ENCODE peak calls at places on chromosomes 3 and 15, in four cellular contexts. B, E, L and M are unnamed samples. For H3K9me3, the result is how much of the 10 kb centered on the place peaks cover.

GRCh38 chr3:57017481-57017880 is 43.0 kb upstream of the SPATA12 start:
- DNase-seq in B (peak), E (no peak), L (no peak), M (no peak)

GRCh38 chr3:148953094-148953493 is 38.2 kb upstream of the GYG1 start:
- DNase-seq in B (peak), E (no peak), L (no peak), M (no peak)

GRCh38 chr15:38746211-38746610 is 181.6 kb upstream of the RASGRP1 start:
- DNase-seq in B (no peak), E (no peak), L (no peak), M (no peak)

GRCh38 chr15:81146006-81146405 is 11.9 kb downstream of the CFAP161 start:
- DNase-seq in B (no peak), E (no peak), L (no peak), M (no peak)

GRCh38 chr15:61917457-61917856 is 142.8 kb downstream of the VPS13C start:
- DNase-seq in B (no peak), E (no peak), L (no peak), M (no peak)

GRCh38 chr15:40344631-40345120 is 3.9 kb upstream of the CCDC9B start:
- DNase-seq in B (peak), E (peak), L (peak), M (peak)

GRCh38 chr15:63752075-63752684 is 81.6 kb downstream of the HERC1 start:
- DNase-seq in B (peak), E (peak), L (peak), M (peak)

GRCh38 chr3:99458013-99458412 is 180.4 kb upstream of the COL8A1 start:
- DNase-seq in B (no peak), E (no peak), L (no peak), M (no peak)

GRCh38 chr3:142896201-142896755 is 7.4 kb upstream of the PCOLCE2 start:
- DNase-seq in B (peak), E (no peak), L (no peak), M (no peak)

GRCh38 chr3:134312873-134313838 is 61.1 kb downstream of the AMOTL2 start:
- DNase-seq in B (peak), E (peak), L (no peak), M (peak)
- TF ChIP-seq CTCF in B (peak), E (peak), L (no peak), M (peak)

GRCh38 chr3:71138410-71138809 is 445.1 kb downstream of the FOXP1 start:
- DNase-seq in B (no peak), E (no peak), L (no peak), M (no peak)

GRCh38 chr3:71140477-71140876 is 443.1 kb downstream of the FOXP1 start:
- DNase-seq in B (no peak), E (no peak), L (no peak), M (no peak)

GRCh38 chr3:71135373-71136088 is 448.0 kb downstream of the FOXP1 start:
- DNase-seq in B (no peak), E (no peak), L (no peak), M (no peak)

GRCh38 chr3:71142440-71143161 is 440.9 kb downstream of the FOXP1 start:
- DNase-seq in B (no peak), E (no peak), L (no peak), M (peak)

GRCh38 chr3:71139501-71139900 is 444.0 kb downstream of the FOXP1 start:
- DNase-seq in B (no peak), E (no peak), L (no peak), M (no peak)
- TF ChIP-seq EZH2phosphoT487 in B (no peak), E (no peak), L (no peak), M (no peak)

DNA sequence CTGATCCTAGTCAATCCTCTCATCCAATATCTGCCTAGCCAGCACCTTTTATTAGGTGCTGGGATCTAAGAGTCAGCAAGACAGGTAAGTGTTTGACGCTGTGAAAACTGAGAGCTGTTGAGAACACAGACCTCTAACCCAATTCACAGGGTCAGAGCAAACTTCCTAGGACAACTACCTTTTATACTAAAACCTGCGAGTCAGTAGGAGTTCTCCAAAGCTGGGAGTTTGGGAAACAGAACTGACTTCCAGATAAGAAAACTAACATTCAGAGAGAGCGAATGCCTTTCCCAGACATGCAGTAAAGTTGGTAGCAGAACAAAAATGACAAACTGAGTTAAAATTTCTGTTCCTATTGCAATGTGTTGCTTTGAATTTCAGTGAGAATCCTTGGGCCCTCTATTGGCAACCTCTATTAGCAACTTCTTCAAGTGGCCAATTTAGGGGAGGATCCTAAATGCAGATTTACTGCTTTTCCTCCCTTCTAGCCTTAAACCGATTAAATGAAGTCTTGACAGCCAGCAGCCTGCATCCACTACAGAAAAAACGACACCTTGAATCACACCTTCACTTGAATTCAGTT is 11.3 kb downstream of the NR2E3 start:
- DNase-seq in B (no peak), E (no peak), L (no peak), M (no peak)
- H3K9me3 ChIP-seq in B (under half), E (under half), L (under half), M (under half)

GRCh38 chr3:97969541-97969940 is 2.7 kb downstream of the RIOX2 start:
- DNase-seq in B (no peak), E (no peak), L (no peak), M (no peak)

GRCh38 chr3:97970929-97971460 is 1.2 kb downstream of the RIOX2 start:
- DNase-seq in B (no peak), E (no peak), L (peak), M (no peak)

GRCh38 chr3:97968376-97968775 is 3.9 kb downstream of the RIOX2 start:
- DNase-seq in B (no peak), E (no peak), L (no peak), M (no peak)

GRCh38 chr3:97970131-97970530 is 2.1 kb downstream of the RIOX2 start:
- DNase-seq in B (no peak), E (no peak), L (no peak), M (no peak)

GRCh38 chr3:97967966-97968365 is 4.3 kb downstream of the RIOX2 start:
- DNase-seq in B (no peak), E (no peak), L (no peak), M (peak)
- TF ChIP-seq CTCF in B (peak), E (no peak), L (peak), M (peak)

GRCh38 chr3:80592792-80593191 is 825.0 kb upstream of the ROBO1 start:
- DNase-seq in B (no peak), E (no peak), L (no peak), M (no peak)
- TF ChIP-seq EZH2phosphoT487 in B (no peak), E (no peak), L (no peak), M (no peak)

DNA sequence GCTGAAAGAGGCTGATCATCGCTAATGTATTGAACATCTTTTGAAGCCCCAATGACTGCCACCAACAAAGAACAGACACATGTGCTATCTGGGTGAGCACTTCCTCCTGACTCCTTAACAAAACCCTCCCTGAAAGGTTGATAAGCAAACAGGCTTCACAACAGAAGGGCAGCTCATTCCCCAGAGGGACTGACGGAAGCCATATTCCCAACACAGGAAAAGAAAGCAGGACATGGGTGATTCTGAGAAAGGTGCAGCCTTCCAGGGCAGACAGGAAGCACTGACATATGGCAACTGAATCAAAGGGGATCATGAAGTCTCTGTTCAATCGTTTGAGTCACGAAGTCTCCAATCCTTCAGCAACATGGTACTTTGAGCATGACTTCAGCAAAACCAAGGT is 929.0 kb downstream of the MCTP2 start:
- DNase-seq in B (no peak), E (no peak), L (no peak), M (no peak)
- H3K9me3 ChIP-seq in B (under half), E (under half), L (under half), M (under half)

GRCh38 chr3:28595364-28595763 is 246.7 kb upstream of the AZI2 start:
- DNase-seq in B (peak), E (no peak), L (no peak), M (no peak)
- TF ChIP-seq CTCF in B (no peak), E (no peak), L (no peak), M (no peak)

GRCh38 chr15:88388702-88389101 is 78.5 kb downstream of the MRPL46 start:
- DNase-seq in B (no peak), E (peak), L (no peak), M (peak)
- TF ChIP-seq EZH2phosphoT487 in B (no peak), E (no peak), L (no peak), M (no peak)

DNA sequence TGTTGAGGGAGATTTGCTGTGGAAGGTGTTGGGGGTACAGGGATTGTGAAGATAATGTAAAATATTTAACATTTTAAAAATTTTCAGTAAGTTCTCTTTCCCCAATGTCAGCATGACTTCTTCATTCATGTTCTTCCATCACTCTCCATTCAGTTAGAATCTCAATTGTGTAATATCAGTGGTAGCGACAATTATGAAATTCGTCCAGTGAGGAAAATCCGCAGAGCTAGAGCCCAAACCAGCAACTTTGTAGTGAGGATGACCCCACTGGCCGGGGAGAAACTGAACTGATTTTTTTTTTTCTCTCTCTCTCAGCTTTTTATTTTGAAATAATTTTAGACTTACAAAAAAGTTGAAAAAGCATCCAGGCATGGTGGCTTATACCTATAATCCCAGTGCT is 171.7 kb downstream of the PGPEP1L start:
- DNase-seq in B (no peak), E (no peak), L (no peak), M (no peak)
- H3K9me3 ChIP-seq in B (under half), E (under half), L (under half), M (under half)